ENCODE peak calls at places on chromosomes 2 and 18, in eight cellular contexts. J is mesothelial cell of epicardium, X is H9, S is AG10803, E is GM12865, B is foreskin fibroblast, L is cardiac muscle cell, Y is RWPE1. V is an unnamed sample.

GRCh38 chr2:190379249-190379964 is 28.7 kb upstream of the MFSD6 start:
- DNase-seq in J (no peak), X (no peak), S (no peak), E (no peak), B (peak; percentile 24), L (peak; percentile 62), Y (no peak), V (no peak)

GRCh38 chr2:103176289-103176915 is 414.6 kb downstream of the TMEM182 start:
- DNase-seq in J (no peak), X (no peak), S (no peak), E (no peak), B (no peak), L (no peak), Y (no peak), V (no peak)

GRCh38 chr2:20612835-20613341 is 38.0 kb downstream of the HS1BP3 start:
- DNase-seq in J (no peak), X (no peak), S (no peak), E (no peak), B (no peak), L (no peak), Y (no peak), V (no peak)

GRCh38 chr18:48893559-48894265 is 57.1 kb downstream of the SMAD7 start:
- DNase-seq in J (no peak), X (no peak), S (no peak), E (no peak), B (no peak), L (no peak), Y (no peak), V (no peak)

GRCh38 chr2:9256147-9256546 is 49.5 kb downstream of the ASAP2 start:
- DNase-seq in J (no peak), X (no peak), S (no peak), E (no peak), B (no peak), L (no peak), Y (no peak), V (no peak)

GRCh38 chr2:148244593-148245292 is 223.9 kb downstream of the MBD5 start:
- DNase-seq in J (no peak), X (no peak), S (peak; percentile 73), E (no peak), B (peak; percentile 65), L (peak; percentile 71), Y (no peak), V (no peak)

GRCh38 chr2:202196727-202197126 is 41.7 kb downstream of the SUMO1 start:
- DNase-seq in J (no peak), X (no peak), S (no peak), E (no peak), B (no peak), L (no peak), Y (no peak), V (no peak)

GRCh38 chr2:29317077-29317517 is 201.9 kb downstream of the CLIP4 start:
- DNase-seq in J (no peak), X (no peak), S (peak; percentile 44), E (peak; percentile 87), B (peak; percentile 7), L (peak; percentile 76), Y (no peak), V (no peak)

GRCh38 chr2:68653538-68653982 is 10.2 kb downstream of the PROKR1 start:
- DNase-seq in J (no peak), X (no peak), S (no peak), E (peak; percentile 69), B (peak; percentile 30), L (peak; percentile 95), Y (peak; percentile 17), V (no peak)

GRCh38 chr2:205660521-205661124 is 21.7 kb upstream of the NRP2 start:
- DNase-seq in J (no peak), X (no peak), S (peak; percentile 99), E (peak; percentile 24), B (peak; percentile 92), L (peak; percentile 83), Y (peak; percentile 38), V (no peak)

GRCh38 chr2:157257312-157258252 is at the start of gene GALNT5:
- DNase-seq in J (no peak), X (peak; percentile 58), S (peak; percentile 62), E (no peak), B (peak; percentile 46), L (peak; percentile 49), Y (no peak), V (no peak)

GRCh38 chr2:64608867-64609228 is 44.9 kb downstream of the SERTAD2 start:
- DNase-seq in J (no peak), X (no peak), S (no peak), E (no peak), B (no peak), L (no peak), Y (no peak), V (peak; percentile 34)

GRCh38 chr2:18272148-18272494 is 288.3 kb downstream of the RDH14 start:
- DNase-seq in J (no peak), X (no peak), S (no peak), E (no peak), B (no peak), L (no peak), Y (no peak), V (no peak)

GRCh38 chr2:171412571-171412970 is 21.2 kb downstream of the METTL8 start:
- DNase-seq in J (no peak), X (no peak), S (peak; percentile 45), E (no peak), B (no peak), L (peak; percentile 41), Y (no peak), V (no peak)

GRCh38 chr2:85826990-85827878 is 61.6 kb downstream of the ST3GAL5 start:
- DNase-seq in J (peak; percentile 80), X (peak; percentile 84), S (peak; percentile 48), E (peak; percentile 74), B (peak; percentile 34), L (peak; percentile 71), Y (peak; percentile 78), V (peak; percentile 79)

GRCh38 chr18:44654555-44654954 is 26.1 kb upstream of the SETBP1 start:
- DNase-seq in J (no peak), X (no peak), S (peak; percentile 85), E (no peak), B (peak; percentile 82), L (peak; percentile 46), Y (peak; percentile 67), V (no peak)

GRCh38 chr2:15316370-15316814 is 244.7 kb downstream of the NBAS start:
- DNase-seq in J (no peak), X (peak; percentile 52), S (no peak), E (no peak), B (no peak), L (no peak), Y (no peak), V (no peak)

GRCh38 chr2:217834744-217835513 is 167.9 kb downstream of the TNS1 start:
- DNase-seq in J (no peak), X (no peak), S (no peak), E (no peak), B (no peak), L (no peak), Y (no peak), V (no peak)

GRCh38 chr18:24862225-24862893 is 401.9 kb downstream of the HRH4 start:
- DNase-seq in J (no peak), X (peak; percentile 37), S (no peak), E (no peak), B (no peak), L (no peak), Y (no peak), V (peak; percentile 38)

GRCh38 chr2:219081701-219082331 is 21.1 kb upstream of the IHH start:
- DNase-seq in J (no peak), X (no peak), S (no peak), E (no peak), B (no peak), L (no peak), Y (no peak), V (no peak)

GRCh38 chr2:26519396-26519991 is 41.6 kb upstream of the OTOF start:
- DNase-seq in J (no peak), X (no peak), S (no peak), E (no peak), B (no peak), L (no peak), Y (no peak), V (no peak)

GRCh38 chr18:74760436-74760835 is 162.8 kb downstream of the ZNF407 start:
- DNase-seq in J (no peak), X (no peak), S (no peak), E (no peak), B (no peak), L (no peak), Y (no peak), V (no peak)

DNA sequence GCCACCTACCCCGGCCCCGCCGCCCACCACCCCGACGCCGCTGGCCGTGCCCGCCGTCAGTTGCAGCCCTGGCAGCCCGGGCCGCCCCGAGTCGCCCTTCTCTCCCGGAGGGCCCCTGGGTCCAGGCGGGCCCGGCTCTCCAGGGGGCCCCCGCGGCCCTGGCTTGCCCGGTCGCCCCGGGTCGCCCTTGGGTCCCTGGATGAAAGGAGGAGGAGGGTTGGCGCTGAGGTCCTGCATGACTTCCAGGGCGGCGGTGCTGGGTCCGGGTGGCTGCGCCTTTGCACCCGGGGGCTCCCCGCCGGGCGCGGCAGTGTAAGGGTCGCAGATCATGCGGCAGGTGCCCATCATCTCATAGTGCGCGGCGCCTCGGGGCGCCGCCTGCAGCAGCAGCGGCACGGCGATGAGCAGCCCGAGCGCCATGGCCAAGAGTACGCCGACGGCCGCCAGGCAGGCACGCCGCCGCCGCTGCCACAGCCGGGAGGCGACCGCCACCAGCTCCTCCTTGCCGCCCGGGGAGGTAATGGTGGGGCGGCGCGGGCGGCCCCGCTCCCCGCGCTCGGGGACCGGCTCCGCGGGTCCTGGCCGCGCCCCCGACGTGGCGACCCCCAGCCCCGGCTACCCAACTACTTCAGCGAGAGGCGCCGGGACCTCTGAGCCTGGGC is 570 bp downstream of the C1QL2 start:
- DNase-seq in J (no peak), X (no peak), S (no peak), E (no peak), B (no peak), L (no peak), Y (no peak), V (no peak)
- TF ChIP-seq CTCF in J (no peak), X (no peak), S (no peak), E (no peak), B (no peak), L (no peak), Y (no peak), V (no peak)

GRCh38 chr2:121530563-121531334 is at the start of gene RNU4ATAC:
- DNase-seq in J (peak; percentile 83), X (peak; percentile 86), S (peak; percentile 99), E (peak; percentile 96), B (peak; percentile 96), L (peak; percentile 99), Y (peak; percentile 93), V (peak; percentile 52)
- TF ChIP-seq CTCF in J (peak; percentile 73), X (peak; percentile 76), S (peak; percentile 70), E (peak; percentile 41), B (peak; percentile 41), L (peak; percentile 59), Y (peak; percentile 59), V (peak; percentile 78)

GRCh38 chr18:62637807-62638687 is 77.3 kb upstream of the PHLPP1 start:
- DNase-seq in J (no peak), X (peak; percentile 66), S (no peak), E (peak; percentile 79), B (no peak), L (peak; percentile 27), Y (no peak), V (peak; percentile 15)
- TF ChIP-seq CTCF in J (no peak), X (peak; percentile 86), S (peak; percentile 55), E (peak; percentile 77), B (peak; percentile 41), L (peak; percentile 50), Y (no peak), V (peak; percentile 61)

GRCh38 chr2:113160248-113160647 is 13.5 kb upstream of the PSD4 start:
- DNase-seq in J (peak; percentile 1), X (no peak), S (no peak), E (no peak), B (no peak), L (no peak), Y (no peak), V (no peak)
- TF ChIP-seq CTCF in J (no peak), X (no peak), S (no peak), E (no peak), B (no peak), L (no peak), Y (no peak), V (no peak)